ENCODE peak calls at places on chromosomes 4 and X, in five cellular contexts. S is naive thymus-derived CD8-positive, alpha-beta T cell; L is stimulated activated CD8-positive, alpha-beta memory T cell treated with anti-CD3 and anti-CD28 coated beads, Interleukin-15, amount 100 ng/mL, for 24 hours; I is lung microvascular endothelial cell; R is EH. E is an unnamed sample.

GRCh38 chrX:2242980-2243379 is 257.8 kb downstream of the DHRSX start:
- DNase-seq in I (no peak), S (no peak), L (no peak), R (no peak), E (no peak)

GRCh38 chrX:153941331-153942252 is 2.9 kb downstream of the RENBP start:
- DNase-seq in I (no peak), R (no peak), S (no peak), L (no peak), E (no peak)

GRCh38 chr4:46432923-46433322 is 43.0 kb upstream of the GABRA2 start:
- DNase-seq in I (no peak), R (no peak), L (no peak), S (no peak), E (no peak)

GRCh38 chr4:96352051-96352517 is 512.2 kb downstream of the PDHA2 start:
- DNase-seq in I (no peak), S (no peak), R (no peak), L (no peak), E (no peak)

GRCh38 chr4:4601803-4602369 is 60.0 kb upstream of the STX18 start:
- DNase-seq in R (no peak), S (no peak), L (no peak), I (no peak), E (no peak)

GRCh38 chr4:99166544-99166943 is 22.4 kb upstream of the ADH4 start:
- DNase-seq in L (no peak), S (no peak), R (no peak), I (no peak), E (no peak)

GRCh38 chrX:74262472-74263209 is 41.3 kb upstream of the ZCCHC13 start:
- DNase-seq in S (no peak), L (no peak), I (no peak), R (no peak), E (no peak)

GRCh38 chr4:115292320-115293092 is 179.1 kb upstream of the NDST4 start:
- DNase-seq in I (no peak), S (no peak), L (no peak), R (no peak), E (no peak)

GRCh38 chr4:11130195-11130975 is 298.3 kb downstream of the HS3ST1 start:
- DNase-seq in I (no peak), R (no peak), L (no peak), S (no peak), E (no peak)

GRCh38 chr4:26594778-26595177 is 10.9 kb downstream of the TBC1D19 start:
- DNase-seq in I (no peak), R (no peak), S (no peak), L (no peak), E (no peak)

GRCh38 chrX:47633671-47634590 is 4.2 kb upstream of the CFP start:
- DNase-seq in L (no peak), R (no peak), I (no peak), S (no peak), E (no peak)

GRCh38 chr4:69054578-69055200 is 41.6 kb upstream of the UGT2B7 start:
- DNase-seq in R (peak; percentile 60), I (peak; percentile 82), S (no peak), L (no peak), E (peak; percentile 62)

GRCh38 chr4:146916479-146917076 is 29.1 kb downstream of the TTC29 start:
- DNase-seq in S (no peak), R (peak; percentile 55), I (peak; percentile 64), L (no peak), E (peak; percentile 40)

E was measured in EL.